ENCODE peak calls at places on chromosomes 16 and 17, in ten cellular contexts. W is tibial nerve; S is small intestine; H is GM23248; B is left ventricle myocardium inferior; P is sigmoid colon; L is Panc1; I is GM23338; D is uterus; C is naive thymus-derived CD4-positive, alpha-beta T cell. K is an unnamed sample.
A peak's percentile ranks its signal among the peaks of the same experiment; 100 is the strongest.

GRCh38 chr16:3076577-3076976 is 11.1 kb downstream of the IL32 start:
- DNase-seq in W (no peak), S (no peak), H (no peak), B (no peak), P (no peak), L (no peak), I (no peak), D (no peak), C (no peak), K (no peak)

GRCh38 chr16:11094075-11094593 is 149.8 kb downstream of the CLEC16A start:
- DNase-seq in W (no peak), S (no peak), H (no peak), B (no peak), P (peak; percentile 79), L (no peak), I (no peak), D (no peak), C (no peak), K (no peak)

GRCh38 chr16:4091638-4092037 is 24.6 kb downstream of the ADCY9 start:
- DNase-seq in W (no peak), S (no peak), H (no peak), B (no peak), P (no peak), L (no peak), I (no peak), D (no peak), C (no peak), K (peak; percentile 68)

GRCh38 chr16:68155425-68155824 is 70.3 kb downstream of the NFATC3 start:
- DNase-seq in W (no peak), S (no peak), H (no peak), B (no peak), P (no peak), L (no peak), I (no peak), D (no peak), C (no peak), K (no peak)

GRCh38 chr17:8753976-8754440 is 4.3 kb downstream of the SPDYE4 start:
- DNase-seq in W (no peak), S (peak; percentile 16), H (peak; percentile 59), B (no peak), P (no peak), L (peak; percentile 25), I (peak; percentile 71), D (no peak), C (no peak), K (no peak)

GRCh38 chr17:49252148-49252682 is 21.6 kb upstream of the PHOSPHO1 start:
- DNase-seq in W (no peak), S (peak; percentile 66), H (peak; percentile 40), B (no peak), P (no peak), L (no peak), I (no peak), D (no peak), C (no peak), K (peak; percentile 56)

GRCh38 chr16:11250091-11250785 is 5.8 kb downstream of the SOCS1 start:
- DNase-seq in W (no peak), S (no peak), H (no peak), B (no peak), P (no peak), L (no peak), I (peak; percentile 73), D (no peak), C (no peak), K (no peak)

GRCh38 chr17:28975634-28976033 is 24.3 kb upstream of the PHF12 start:
- DNase-seq in W (no peak), S (no peak), H (no peak), B (no peak), P (no peak), L (no peak), I (no peak), D (no peak), C (no peak), K (no peak)

GRCh38 chr16:72989203-72989991 is 58.5 kb downstream of the ZFHX3 start:
- DNase-seq in W (peak; percentile 58), S (no peak), H (peak; percentile 95), B (no peak), P (peak; percentile 78), L (no peak), I (no peak), D (no peak), C (no peak), K (no peak)

GRCh38 chr17:82228278-82228841 is 482 bp upstream of the SLC16A3 start:
- DNase-seq in W (no peak), S (peak; percentile 66), H (no peak), B (peak; percentile 60), P (peak; percentile 80), L (no peak), I (peak; percentile 72), D (no peak), C (peak; percentile 57), K (peak; percentile 88)

GRCh38 chr16:84596801-84597517 is 20.9 kb downstream of the COTL1 start:
- DNase-seq in W (no peak), S (no peak), H (no peak), B (no peak), P (no peak), L (no peak), I (no peak), D (no peak), C (no peak), K (no peak)

GRCh38 chr17:21379080-21379711 is 3.0 kb downstream of the KCNJ12 start:
- DNase-seq in W (no peak), S (peak; percentile 24), H (no peak), B (peak; percentile 66), P (no peak), L (no peak), I (no peak), D (no peak), C (no peak), K (no peak)

GRCh38 chr17:74863420-74864296 is 4.0 kb upstream of the GRIN2C start:
- DNase-seq in W (no peak), S (no peak), H (no peak), B (no peak), P (no peak), L (no peak), I (no peak), D (no peak), C (no peak), K (no peak)

GRCh38 chr17:75517277-75517865 is 1.0 kb downstream of the TSEN54 start:
- DNase-seq in W (no peak), S (peak; percentile 68), H (no peak), B (no peak), P (no peak), L (no peak), I (peak; percentile 59), D (no peak), C (no peak), K (peak; percentile 44)

GRCh38 chr17:78237403-78238012 is 6.1 kb downstream of the TMEM235 start:
- DNase-seq in W (no peak), S (no peak), H (no peak), B (no peak), P (no peak), L (no peak), I (no peak), D (no peak), C (no peak), K (no peak)

GRCh38 chr16:10949424-10949970 is 5.1 kb downstream of the CLEC16A start:
- DNase-seq in W (no peak), S (no peak), H (peak; percentile 26), B (no peak), P (no peak), L (no peak), I (peak; percentile 86), D (no peak), C (peak; percentile 65), K (no peak)

GRCh38 chr17:46964315-46965265 is 14.5 kb downstream of the RPRML start:
- DNase-seq in W (no peak), S (no peak), H (peak; percentile 30), B (no peak), P (peak; percentile 9), L (no peak), I (peak; percentile 72), D (no peak), C (no peak), K (no peak)

GRCh38 chr16:90018297-90019200 is 707 bp downstream of the DBNDD1 start:
- DNase-seq in W (no peak), S (no peak), H (peak; percentile 24), B (no peak), P (no peak), L (no peak), I (peak; percentile 54), D (no peak), C (no peak), K (no peak)
- H3K4me3 ChIP-seq in W (peak overlapping the region; percentile 45), S (peak overlapping the region; percentile 67), H (peak overlapping the region; percentile 56), B (peak overlapping the region; percentile 78), P (peak overlapping the region; percentile 59), L (peak overlapping the region; percentile 61), I (peak overlapping the region; percentile 89), D (peak overlapping the region; percentile 55), C (peak overlapping the region; percentile 33), K (peak overlapping the region; percentile 64)

GRCh38 chr16:14562691-14563491 is 67.2 kb downstream of the PARN start:
- DNase-seq in W (peak; percentile 7), S (peak; percentile 95), H (peak; percentile 87), B (no peak), P (peak; percentile 68), L (no peak), I (peak; percentile 15), D (no peak), C (no peak), K (no peak)
- H3K27ac ChIP-seq in W (no peak overlapping the region), S (peak overlapping the region; percentile 9), H (no peak overlapping the region), B (no peak overlapping the region), P (no peak overlapping the region), L (no peak overlapping the region), I (no peak overlapping the region), D (no peak overlapping the region), C (no peak overlapping the region), K (no peak overlapping the region)

DNA sequence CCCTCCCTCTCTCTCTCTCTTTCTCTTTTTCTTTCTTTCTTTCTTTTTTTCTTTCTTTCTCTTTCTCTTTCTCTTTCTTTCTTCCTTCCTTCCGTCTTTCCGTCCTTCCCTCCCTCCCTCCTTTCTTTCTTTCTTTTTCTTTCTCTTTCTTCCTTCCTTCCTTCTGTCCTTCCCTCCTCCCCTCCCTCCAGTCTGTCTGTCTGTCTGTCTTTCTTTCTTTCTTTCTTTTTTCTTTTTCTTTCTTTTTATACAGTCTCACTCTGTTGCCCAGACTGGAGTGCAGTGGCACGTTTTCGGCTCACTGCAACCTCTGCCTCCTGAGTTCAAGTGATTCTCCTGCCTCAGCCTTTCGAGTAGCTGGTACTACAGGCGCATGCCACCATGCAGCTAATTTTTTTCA is 14.4 kb downstream of the CA4 start:
- DNase-seq in W (no peak), S (no peak), H (no peak), B (no peak), P (no peak), L (no peak), I (no peak), D (no peak), C (no peak), K (no peak)
- H3K36me3 ChIP-seq in W (no peaks in the 10 kb centered on the region), S (no peaks in the 10 kb centered on the region), H (no peaks in the 10 kb centered on the region), B (no peaks in the 10 kb centered on the region), P (no peaks in the 10 kb centered on the region), L (no peaks in the 10 kb centered on the region), I (no peaks in the 10 kb centered on the region), D (no peaks in the 10 kb centered on the region), C (no peaks in the 10 kb centered on the region), K (no peaks in the 10 kb centered on the region)

DNA sequence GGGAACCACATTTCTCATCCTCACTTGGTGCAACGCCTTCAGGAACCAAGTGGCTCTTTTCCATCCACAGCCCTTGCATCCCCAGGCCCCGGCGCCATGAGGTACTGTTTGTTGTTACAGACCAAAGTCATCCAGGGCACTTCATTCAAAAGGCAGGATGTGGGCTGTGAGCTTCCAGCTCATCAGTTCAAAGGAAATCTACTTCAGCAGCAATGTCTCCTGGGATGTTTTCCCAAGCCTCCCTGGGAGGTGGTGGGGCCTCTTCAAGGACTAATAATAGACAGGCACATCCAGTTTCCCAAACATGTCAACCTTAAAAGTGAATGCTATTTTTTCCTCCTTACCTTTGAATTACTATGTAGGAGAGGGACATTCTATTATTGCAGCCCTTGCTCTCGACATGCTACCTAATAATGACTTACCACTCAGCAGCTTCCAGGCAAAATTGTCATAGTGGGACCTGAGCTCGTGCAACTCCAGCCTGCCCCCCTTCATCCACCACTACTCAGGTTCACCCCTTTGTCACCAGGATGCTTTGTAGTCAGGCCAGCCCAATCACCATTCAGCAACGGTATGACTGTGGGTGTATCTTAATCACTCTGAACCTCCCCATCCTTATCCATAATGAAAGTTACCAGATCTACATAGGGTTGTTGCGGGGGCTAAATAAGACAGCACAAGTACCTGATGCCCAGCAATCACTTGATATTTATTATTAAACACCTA is 1.7 kb upstream of the PRKCB start:
- DNase-seq in W (no peak), S (no peak), H (no peak), B (no peak), P (no peak), L (no peak), I (peak; percentile 26), D (no peak), C (peak; percentile 19), K (no peak)
- H3K4me3 ChIP-seq in W (no peak overlapping the region), S (no peak overlapping the region), H (no peak overlapping the region), B (no peak overlapping the region), P (no peak overlapping the region), L (no peak overlapping the region), I (no peak overlapping the region), D (no peak overlapping the region), C (no peak overlapping the region), K (no peak overlapping the region)